ENCODE peak calls at places on chromosomes 12 and 14, in six cellular contexts. B is OCI-LY7, Q is A549, L is GM06990, V is left ventricle myocardium inferior, E is HAP-1. A is an unnamed sample.

GRCh38 chr14:104138098-104138890 is at the start of gene KIF26A:
- DNase-seq in B (no peak), E (peak), V (peak), L (no peak), Q (peak), A (peak)

GRCh38 chr12:129871991-129872969 is 31.5 kb downstream of the TMEM132D start:
- DNase-seq in E (no peak), Q (no peak), L (no peak), B (no peak), V (no peak), A (no peak)

GRCh38 chr14:44490966-44491365 is 16.1 kb downstream of the FSCB start:
- DNase-seq in L (no peak), E (peak), B (no peak), Q (no peak), V (no peak), A (no peak)

GRCh38 chr12:47964102-47964723 is 817 bp downstream of the TMEM106C start:
- DNase-seq in B (peak), E (no peak), L (no peak), V (no peak), Q (no peak), A (peak)

GRCh38 chr12:110670161-110670701 is 18.7 kb downstream of the HVCN1 start:
- DNase-seq in V (no peak), Q (no peak), L (peak), E (no peak), B (peak), A (no peak)

GRCh38 chr12:123041811-123042655 is 61.6 kb downstream of the ARL6IP4 start:
- DNase-seq in B (no peak), V (no peak), L (no peak), Q (no peak), E (no peak), A (no peak)

GRCh38 chr12:6272300-6273208 is 37.9 kb upstream of the PLEKHG6 start:
- DNase-seq in E (no peak), B (no peak), V (no peak), L (no peak), Q (no peak), A (no peak)

GRCh38 chr12:7905071-7905470 is 30.9 kb downstream of the SLC2A3 start:
- DNase-seq in B (no peak), E (peak), V (no peak), L (no peak), Q (no peak), A (no peak)

GRCh38 chr14:22588419-22589095 is 467 bp downstream of the DAD1 start:
- DNase-seq in E (no peak), B (no peak), V (no peak), L (no peak), Q (no peak), A (no peak)

GRCh38 chr12:132117558-132117875 is 26.6 kb downstream of the DDX51 start:
- DNase-seq in E (no peak), B (no peak), L (no peak), V (no peak), Q (peak), A (no peak)

GRCh38 chr14:21825147-21825743 is 151.6 kb upstream of the OR4E1 start:
- DNase-seq in L (no peak), E (peak), V (no peak), B (peak), Q (peak), A (peak)

GRCh38 chr12:78951746-78952532 is 87.4 kb downstream of the SYT1 start:
- DNase-seq in V (no peak), L (no peak), E (no peak), Q (no peak), B (no peak), A (no peak)

GRCh38 chr14:83291716-83292115 is 1758.1 kb upstream of the SEL1L start:
- DNase-seq in E (no peak), V (no peak), Q (no peak), B (no peak), L (no peak), A (no peak)

GRCh38 chr12:47576256-47576655 is 129.6 kb downstream of the RPAP3 start:
- DNase-seq in E (no peak), L (no peak), Q (no peak), B (no peak), V (no peak), A (no peak)

GRCh38 chr14:64752909-64753308 is 48.7 kb downstream of the PLEKHG3 start:
- DNase-seq in L (no peak), B (no peak), Q (no peak), V (no peak), E (no peak), A (no peak)

GRCh38 chr14:104872469-104873341 is 7.6 kb downstream of the CEP170B start:
- DNase-seq in B (no peak), L (peak), Q (no peak), E (no peak), V (peak), A (no peak)

GRCh38 chr12:52231305-52232232 is 1.5 kb upstream of the KRT7 start:
- DNase-seq in Q (peak), V (no peak), B (no peak), E (no peak), L (no peak), A (no peak)

GRCh38 chr14:35279369-35279768 is 12.8 kb upstream of the PSMA6 start:
- DNase-seq in Q (no peak), E (no peak), L (no peak), V (no peak), B (no peak), A (no peak)

GRCh38 chr12:50397122-50397650 is 777 bp upstream of the FAM186A start:
- DNase-seq in E (no peak), Q (no peak), B (no peak), L (no peak), V (no peak), A (no peak)

GRCh38 chr14:92589213-92589852 is 75.8 kb downstream of the RIN3 start:
- DNase-seq in B (peak), L (no peak), V (no peak), Q (peak), E (no peak), A (no peak)

GRCh38 chr14:59847711-59848110 is 22.9 kb downstream of the RTN1 start:
- DNase-seq in B (no peak), V (no peak), L (no peak), E (no peak), Q (no peak), A (no peak)

GRCh38 chr12:81953541-81953940 is 194.4 kb upstream of the PPFIA2 start:
- DNase-seq in V (no peak), B (no peak), Q (no peak), L (no peak), E (no peak), A (no peak)

GRCh38 chr12:27988594-27989233 is 16.2 kb upstream of the PTHLH start:
- DNase-seq in B (no peak), E (no peak), V (no peak), Q (no peak), L (no peak), A (no peak)

GRCh38 chr12:118061876-118062791 is 1.2 kb upstream of the WSB2 start:
- DNase-seq in B (peak), Q (peak), V (peak), E (peak), L (peak), A (no peak)

GRCh38 chr14:75335588-75335987 is 57.0 kb downstream of the FOS start:
- DNase-seq in B (no peak), Q (no peak), V (no peak), E (no peak), L (peak), A (no peak)

GRCh38 chr14:39315859-39316444 is 82.2 kb downstream of the MIA2 start:
- DNase-seq in V (no peak), E (peak), L (no peak), B (no peak), Q (no peak), A (no peak)
- H3K4me3 ChIP-seq in V (no peak), E (no peak), L (no peak), B (no peak), Q (no peak), A (no peak)

DNA sequence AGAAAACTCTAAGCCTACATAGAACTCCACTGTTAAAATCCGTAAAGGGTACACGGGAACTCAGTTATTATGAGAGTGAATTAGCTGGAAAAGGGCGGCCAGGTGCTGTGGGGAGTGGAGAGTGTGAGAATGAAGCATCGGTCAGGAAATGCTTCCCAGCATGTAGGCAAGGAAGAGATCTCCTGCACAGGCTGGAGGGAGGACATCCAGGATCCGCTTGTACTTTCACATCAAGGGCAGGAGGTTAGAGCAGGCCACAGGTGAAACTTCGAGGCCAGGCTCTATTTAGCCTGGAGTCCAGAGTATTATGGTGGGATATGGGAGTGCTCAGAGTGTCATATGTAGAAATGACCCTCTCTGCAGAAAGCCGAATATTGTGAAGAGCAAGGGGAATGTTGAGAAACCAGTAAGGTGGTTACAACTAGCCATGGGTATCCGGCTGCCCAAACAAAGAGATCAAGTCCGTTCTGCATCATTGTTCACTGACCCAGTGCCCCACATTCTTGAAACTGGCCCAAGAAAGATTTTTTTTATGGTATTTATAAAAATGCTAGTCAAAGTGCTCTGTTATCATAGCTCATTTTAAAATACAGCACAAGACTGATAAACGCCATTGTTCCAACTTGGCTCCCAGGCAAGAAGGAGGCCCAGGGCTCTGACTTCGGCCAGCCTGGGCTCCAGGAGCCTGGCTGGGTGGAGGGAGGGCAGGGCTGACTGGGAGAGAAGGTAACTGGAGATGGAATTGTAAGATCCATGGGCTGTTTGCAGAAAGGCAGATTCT is 79.4 kb upstream of the HIF1A start:
- DNase-seq in V (no peak), B (no peak), Q (no peak), E (no peak), L (no peak), A (no peak)
- H3K4me3 ChIP-seq in V (no peak), B (no peak), Q (no peak), E (no peak), L (no peak), A (no peak)

GRCh38 chr14:77708749-77709148 is 846 bp downstream of the SLIRP start:
- DNase-seq in L (no peak), B (no peak), E (no peak), Q (no peak), V (no peak), A (no peak)
- H3K4me3 ChIP-seq in L (peak), B (peak), E (peak), Q (peak), V (peak), A (peak)

GRCh38 chr12:84912191-84913142 is at the start of gene SLC6A15:
- DNase-seq in L (peak), E (no peak), V (no peak), Q (peak), B (no peak), A (no peak)
- H3K4me3 ChIP-seq in L (peak), E (peak), V (peak), Q (peak), B (no peak), A (peak)